ENCODE peak calls at places on chromosomes 4 and X, in five cellular contexts. S is HFFc6, Q is renal cortical epithelial cell, A is non-pigmented ciliary epithelial cell, N is iris pigment epithelial cell. M is an unnamed sample.

GRCh38 chrX:23931149-23931604 is 23.4 kb downstream of the CXorf58 start:
- DNase-seq in A (no peak), N (no peak), Q (no peak), S (no peak), M (no peak)

GRCh38 chr4:6343950-6344408 is 74.3 kb downstream of the WFS1 start:
- DNase-seq in Q (peak), A (peak), S (peak), N (peak), M (no peak)

GRCh38 chr4:13522282-13523104 is 21.8 kb downstream of the NKX3-2 start:
- DNase-seq in S (no peak), A (no peak), Q (no peak), N (no peak), M (no peak)

GRCh38 chr4:8696369-8697127 is 104.0 kb downstream of the CPZ start:
- DNase-seq in S (no peak), A (no peak), N (no peak), Q (no peak), M (no peak)

GRCh38 chrX:64894454-64895038 is 81.7 kb downstream of the ZC4H2 start:
- DNase-seq in Q (no peak), N (peak), S (no peak), A (no peak), M (no peak)

GRCh38 chr4:3261411-3262207 is 12.7 kb downstream of the MSANTD1 start:
- DNase-seq in N (no peak), Q (no peak), A (no peak), S (no peak), M (no peak)

GRCh38 chrX:125205918-125206665 is 113.6 kb upstream of the TEX13C start:
- DNase-seq in S (no peak), A (no peak), N (no peak), Q (peak), M (no peak)

GRCh38 chrX:11386001-11386523 is 92.8 kb downstream of the AMELX start:
- DNase-seq in S (peak), Q (peak), A (no peak), N (peak), M (no peak)

GRCh38 chr4:168797176-168797575 is 212.9 kb downstream of the CBR4 start:
- DNase-seq in N (peak), S (peak), A (peak), Q (peak), M (no peak)

GRCh38 chr4:146567396-146567795 is 45.7 kb upstream of the SLC10A7 start:
- DNase-seq in N (no peak), Q (no peak), S (peak), A (no peak), M (no peak)

GRCh38 chrX:15606064-15606590 is 5.4 kb upstream of the ACE2 start:
- DNase-seq in N (no peak), S (no peak), A (no peak), Q (no peak), M (no peak)

GRCh38 chr4:184937745-184938144 is 80.5 kb upstream of the HELT start:
- DNase-seq in N (no peak), Q (no peak), A (no peak), S (no peak), M (peak)

GRCh38 chr4:76363556-76364290 is 57.2 kb downstream of the STBD1 start:
- DNase-seq in A (no peak), Q (no peak), N (peak), S (no peak), M (no peak)

GRCh38 chr4:1333256-1333655 is 13.8 kb upstream of the UVSSA start:
- DNase-seq in N (no peak), S (no peak), Q (no peak), A (no peak), M (no peak)

GRCh38 chrX:154334496-154334895 is 38.9 kb downstream of the TKTL1 start:
- DNase-seq in N (no peak), Q (no peak), S (no peak), A (no peak), M (no peak)

M was measured in vagina.